ENCODE peak calls at places on chromosomes 2 and 18, in four cellular contexts. One of them, this sample, is unnamed.

GRCh38 chr18:48605408-48605845 is 66.6 kb downstream of the CTIF start:
- DNase-seq in left lung: no peak
- DNase-seq in lower lobe of right lung: no peak
- DNase-seq in PC-9: no peak
- DNase-seq in this sample: no peak

GRCh38 chr2:120222186-120223033 is 790 bp downstream of the TMEM185B start:
- DNase-seq in lower lobe of right lung: no peak
- DNase-seq in left lung: peak
- DNase-seq in PC-9: no peak
- DNase-seq in this sample: no peak

GRCh38 chr2:85409719-85410583 is at the start of gene CAPG:
- DNase-seq in left lung: peak
- DNase-seq in lower lobe of right lung: peak
- DNase-seq in PC-9: peak
- DNase-seq in this sample: peak

GRCh38 chr18:21703241-21703820 is 1.2 kb downstream of the ABHD3 start:
- DNase-seq in lower lobe of right lung: no peak
- DNase-seq in PC-9: no peak
- DNase-seq in left lung: peak
- DNase-seq in this sample: no peak

GRCh38 chr18:50590625-50591024 is 30.7 kb downstream of the MAPK4 start:
- DNase-seq in left lung: no peak
- DNase-seq in PC-9: no peak
- DNase-seq in lower lobe of right lung: no peak
- DNase-seq in this sample: no peak

GRCh38 chr2:17010104-17010503 is 344.5 kb upstream of the CYRIA start:
- DNase-seq in PC-9: no peak
- DNase-seq in lower lobe of right lung: no peak
- DNase-seq in left lung: no peak
- DNase-seq in this sample: no peak

GRCh38 chr2:8661736-8662135 is 20.1 kb upstream of the ID2 start:
- DNase-seq in lower lobe of right lung: no peak
- DNase-seq in left lung: no peak
- DNase-seq in PC-9: no peak
- DNase-seq in this sample: peak

GRCh38 chr2:24930768-24931167 is 10.7 kb upstream of the ADCY3 start:
- DNase-seq in left lung: no peak
- DNase-seq in PC-9: no peak
- DNase-seq in lower lobe of right lung: no peak
- DNase-seq in this sample: no peak

GRCh38 chr2:128457006-128457604 is 138.4 kb upstream of the HS6ST1 start:
- DNase-seq in PC-9: no peak
- DNase-seq in lower lobe of right lung: no peak
- DNase-seq in left lung: no peak
- DNase-seq in this sample: peak

GRCh38 chr2:202950592-202950991 is 38.5 kb downstream of the CARF start:
- DNase-seq in PC-9: no peak
- DNase-seq in left lung: no peak
- DNase-seq in lower lobe of right lung: no peak
- DNase-seq in this sample: no peak

GRCh38 chr2:145200307-145200706 is 680.4 kb upstream of the ZEB2 start:
- DNase-seq in left lung: no peak
- DNase-seq in PC-9: no peak
- DNase-seq in lower lobe of right lung: no peak
- DNase-seq in this sample: no peak

GRCh38 chr18:68713131-68713530 is 1.8 kb downstream of the TMX3 start:
- DNase-seq in lower lobe of right lung: no peak
- DNase-seq in PC-9: no peak
- DNase-seq in left lung: no peak
- DNase-seq in this sample: no peak

GRCh38 chr18:53984021-53984420 is 240.4 kb downstream of the MBD2 start:
- DNase-seq in left lung: no peak
- DNase-seq in lower lobe of right lung: no peak
- DNase-seq in PC-9: no peak
- DNase-seq in this sample: no peak

GRCh38 chr2:216548901-216549321 is 50.3 kb downstream of the RPL37A start:
- DNase-seq in lower lobe of right lung: no peak
- DNase-seq in left lung: no peak
- DNase-seq in PC-9: no peak
- DNase-seq in this sample: no peak

GRCh38 chr2:55419236-55419513 is 481 bp downstream of the CCDC88A start:
- DNase-seq in left lung: no peak
- DNase-seq in lower lobe of right lung: no peak
- DNase-seq in PC-9: no peak
- DNase-seq in this sample: no peak

GRCh38 chr2:42840141-42840540 is 47.8 kb upstream of the HAAO start:
- DNase-seq in PC-9: no peak
- DNase-seq in left lung: no peak
- DNase-seq in lower lobe of right lung: no peak
- DNase-seq in this sample: peak

GRCh38 chr18:34350778-34351177 is 126.1 kb upstream of the NOL4 start:
- DNase-seq in lower lobe of right lung: no peak
- DNase-seq in PC-9: no peak
- DNase-seq in left lung: no peak
- DNase-seq in this sample: peak

GRCh38 chr18:78402440-78402839 is 577.2 kb upstream of the SALL3 start:
- DNase-seq in PC-9: no peak
- DNase-seq in lower lobe of right lung: no peak
- DNase-seq in left lung: no peak
- DNase-seq in this sample: no peak

GRCh38 chr2:100877555-100877954 is 57.6 kb downstream of the NPAS2 start:
- DNase-seq in lower lobe of right lung: no peak
- DNase-seq in left lung: no peak
- DNase-seq in PC-9: no peak
- DNase-seq in this sample: no peak

GRCh38 chr2:64177315-64177714 is 33.1 kb upstream of the PELI1 start:
- DNase-seq in PC-9: no peak
- DNase-seq in lower lobe of right lung: no peak
- DNase-seq in left lung: no peak
- DNase-seq in this sample: no peak

GRCh38 chr2:13654416-13654815 is 937.7 kb downstream of the TRIB2 start:
- DNase-seq in PC-9: no peak
- DNase-seq in left lung: no peak
- DNase-seq in lower lobe of right lung: no peak
- DNase-seq in this sample: no peak

GRCh38 chr2:202643012-202643858 is 8.5 kb downstream of the FAM117B start:
- DNase-seq in lower lobe of right lung: no peak
- DNase-seq in left lung: no peak
- DNase-seq in PC-9: no peak
- DNase-seq in this sample: no peak

GRCh38 chr2:197079414-197079813 is 152.9 kb upstream of the PGAP1 start:
- DNase-seq in PC-9: no peak
- DNase-seq in left lung: no peak
- DNase-seq in lower lobe of right lung: no peak
- DNase-seq in this sample: no peak

GRCh38 chr18:74598350-74599001 is 806 bp downstream of the ZNF407 start:
- DNase-seq in lower lobe of right lung: peak
- DNase-seq in PC-9: no peak
- DNase-seq in left lung: peak
- DNase-seq in this sample: peak

GRCh38 chr2:27715318-27716165 is 51.9 kb downstream of the SLC4A1AP start:
- DNase-seq in lower lobe of right lung: no peak
- DNase-seq in PC-9: peak
- DNase-seq in left lung: no peak
- DNase-seq in this sample: peak

GRCh38 chr2:124804014-124804940 is 779.2 kb downstream of the CNTNAP5 start:
- DNase-seq in lower lobe of right lung: no peak
- DNase-seq in PC-9: no peak
- DNase-seq in left lung: no peak
- DNase-seq in this sample: no peak

GRCh38 chr2:148020036-148020357 is 540 bp downstream of the ORC4 start:
- DNase-seq in lower lobe of right lung: no peak
- DNase-seq in left lung: no peak
- DNase-seq in PC-9: peak
- DNase-seq in this sample: no peak

GRCh38 chr18:11980555-11981382 is 538 bp upstream of the IMPA2 start:
- DNase-seq in lower lobe of right lung: peak
- DNase-seq in PC-9: peak
- DNase-seq in left lung: peak
- DNase-seq in this sample: peak
- TF ChIP-seq CTCF in lower lobe of right lung: peak
- TF ChIP-seq CTCF in PC-9: no peak
- TF ChIP-seq CTCF in left lung: no peak
- TF ChIP-seq CTCF in this sample: no peak

GRCh38 chr18:63236990-63237389 is 82.6 kb downstream of the BCL2 start:
- DNase-seq in lower lobe of right lung: peak
- DNase-seq in left lung: no peak
- DNase-seq in PC-9: no peak
- DNase-seq in this sample: peak
- H3K4me3 ChIP-seq in lower lobe of right lung: peak
- H3K4me3 ChIP-seq in left lung: no peak
- H3K4me3 ChIP-seq in PC-9: no peak
- H3K4me3 ChIP-seq in this sample: peak

DNA sequence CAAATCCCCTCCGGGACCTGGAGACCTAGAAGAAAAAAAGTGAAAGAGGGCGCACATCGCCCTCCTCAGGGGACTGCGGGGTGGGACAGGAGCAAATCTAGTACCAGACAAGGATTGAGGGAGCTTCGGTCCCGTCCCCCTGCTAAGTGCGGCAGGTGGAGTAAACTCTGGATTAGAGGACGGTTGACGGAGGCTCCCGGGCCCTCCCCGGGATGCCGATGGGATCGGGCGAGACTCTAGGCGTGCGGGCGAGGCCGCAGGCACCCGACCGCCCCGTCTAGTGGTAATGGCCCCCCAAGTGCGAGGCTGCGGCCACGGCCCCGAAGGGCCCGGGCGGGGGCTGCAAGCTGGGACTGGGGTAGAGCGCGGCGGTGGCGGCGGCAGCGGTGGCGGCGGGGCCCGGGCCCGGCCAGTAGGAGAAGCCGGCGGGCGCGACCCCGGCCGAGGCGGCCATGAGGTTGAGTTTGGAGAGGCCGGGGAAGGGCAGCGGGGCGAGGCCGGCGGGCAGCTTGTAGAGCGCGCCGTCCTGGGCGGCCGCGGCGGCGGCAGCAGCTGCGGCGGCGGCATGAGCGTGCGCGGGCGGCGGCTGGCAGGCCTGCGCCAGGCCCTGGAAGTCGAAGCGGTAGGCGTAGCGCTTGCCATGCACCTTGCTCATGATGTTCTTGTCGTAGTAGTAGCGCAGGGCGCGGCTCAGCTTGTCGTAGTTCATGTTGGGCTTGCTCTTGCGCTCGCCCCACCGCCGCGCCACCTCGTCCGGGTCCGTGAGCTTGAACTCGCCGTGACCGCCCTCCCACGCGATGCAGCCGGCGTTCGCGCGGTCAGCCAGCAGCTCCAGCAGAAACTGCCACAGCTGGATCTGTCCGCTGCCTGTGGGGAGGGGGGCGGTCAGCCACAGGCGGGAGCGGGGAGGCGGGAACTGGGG is 3.3 kb downstream of the FEV start:
- DNase-seq in lower lobe of right lung: no peak
- DNase-seq in left lung: no peak
- DNase-seq in PC-9: no peak
- DNase-seq in this sample: peak
- TF ChIP-seq CTCF in lower lobe of right lung: no peak
- TF ChIP-seq CTCF in left lung: no peak
- TF ChIP-seq CTCF in PC-9: peak
- TF ChIP-seq CTCF in this sample: no peak

GRCh38 chr2:241509408-241509784 is 1.0 kb upstream of the STK25 start:
- DNase-seq in lower lobe of right lung: no peak
- DNase-seq in left lung: no peak
- DNase-seq in PC-9: no peak
- DNase-seq in this sample: no peak
- H3K4me3 ChIP-seq in lower lobe of right lung: peak
- H3K4me3 ChIP-seq in left lung: peak
- H3K4me3 ChIP-seq in PC-9: peak
- H3K4me3 ChIP-seq in this sample: peak

DNA sequence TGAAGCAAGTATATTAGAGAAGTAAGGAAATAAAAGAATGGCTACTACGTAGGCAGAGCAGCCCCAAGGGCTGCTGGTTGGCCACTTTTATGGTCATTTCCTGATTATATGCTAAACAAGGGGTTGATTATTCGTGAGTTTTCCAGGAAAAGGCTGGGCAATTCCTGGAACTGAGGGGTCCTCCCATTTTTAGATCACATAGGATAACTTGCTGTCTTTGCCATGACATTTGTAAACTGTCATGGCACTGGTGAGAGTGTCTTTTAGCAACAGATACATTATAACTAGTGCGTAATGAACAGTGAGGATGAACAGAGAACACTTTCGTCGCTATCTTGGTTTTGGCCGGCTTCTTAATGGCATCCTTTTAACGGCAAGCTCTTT is 2.6 kb upstream of the UBE2F start:
- DNase-seq in left lung: no peak
- DNase-seq in PC-9: no peak
- DNase-seq in lower lobe of right lung: no peak
- DNase-seq in this sample: no peak
- TF ChIP-seq CTCF in left lung: no peak
- TF ChIP-seq CTCF in PC-9: no peak
- TF ChIP-seq CTCF in lower lobe of right lung: no peak
- TF ChIP-seq CTCF in this sample: no peak

This sample was measured in upper lobe of right lung.